ENCODE peak calls at places on chromosome 17, in five cellular contexts. J, L, E, Q and A are unnamed samples.

GRCh38 chr17:42783062-42783777 is 2.8 kb downstream of the WNK4 start:
- DNase-seq in J (no peak), L (no peak), E (no peak), Q (no peak), A (no peak)

GRCh38 chr17:66715745-66716156 is 119.2 kb upstream of the CACNG5 start:
- DNase-seq in J (peak; percentile 18), L (no peak), E (peak; percentile 25), Q (no peak), A (peak; percentile 76)

GRCh38 chr17:69717819-69718218 is 303.3 kb downstream of the MAP2K6 start:
- DNase-seq in J (no peak), L (no peak), E (no peak), Q (no peak), A (no peak)

GRCh38 chr17:30274887-30275286 is 16.9 kb downstream of the BLMH start:
- DNase-seq in J (no peak), L (no peak), E (no peak), Q (no peak), A (no peak)

GRCh38 chr17:79272666-79273219 is 198.1 kb downstream of the ENGASE start:
- DNase-seq in J (no peak), L (no peak), E (peak; percentile 22), Q (no peak), A (peak; percentile 47)

GRCh38 chr17:46727572-46728348 is 90.7 kb downstream of the WNT3 start:
- DNase-seq in J (no peak), L (no peak), E (no peak), Q (no peak), A (no peak)

GRCh38 chr17:32488177-32488542 is 1.4 kb downstream of the CDK5R1 start:
- DNase-seq in J (no peak), L (no peak), E (no peak), Q (no peak), A (no peak)

GRCh38 chr17:49443862-49444261 is 29.2 kb upstream of the PHB1 start:
- DNase-seq in J (no peak), L (no peak), E (no peak), Q (no peak), A (no peak)

GRCh38 chr17:81487089-81487486 is 25.5 kb downstream of the ACTG1 start:
- DNase-seq in J (no peak), L (no peak), E (no peak), Q (no peak), A (no peak)

GRCh38 chr17:1010586-1010985 is 13.7 kb downstream of the TIMM22 start:
- DNase-seq in J (no peak), L (no peak), E (no peak), Q (no peak), A (no peak)

GRCh38 chr17:41914358-41914766 is 4.4 kb downstream of the ACLY start:
- DNase-seq in J (no peak), L (no peak), E (no peak), Q (no peak), A (no peak)